ENCODE peak calls at places on chromosome 2, in ten cellular contexts. One of them, this sample, is unnamed.
A peak's percentile ranks its signal among the peaks of the same experiment; 100 is the strongest.

GRCh38 chr2:131425191-131426021 is 50.5 kb upstream of the TUBA3D start:
- DNase-seq in HEK293T: no peak
- DNase-seq in Daoy: peak; percentile 15
- DNase-seq in germinal center: no peak
- DNase-seq in substantia nigra: no peak
- DNase-seq in activated naive CD4-positive, alpha-beta T cell treated with anti-CD3 and anti-CD28 coated beads, Interleukin-2, amount 50 U/mL, for 16 hours: no peak
- DNase-seq in D341Med: peak; percentile 42
- DNase-seq in aorta: no peak
- DNase-seq in NCI-H2171 treated with DMSO at 0.1 percent for 48 hours: peak; percentile 19
- DNase-seq in fibroblast of lung: no peak
- DNase-seq in this sample: no peak

GRCh38 chr2:237223208-237223861 is 137.6 kb downstream of the COPS8 start:
- DNase-seq in NCI-H2171 treated with DMSO at 0.1 percent for 48 hours: no peak
- DNase-seq in activated naive CD4-positive, alpha-beta T cell treated with anti-CD3 and anti-CD28 coated beads, Interleukin-2, amount 50 U/mL, for 16 hours: no peak
- DNase-seq in fibroblast of lung: peak; percentile 95
- DNase-seq in D341Med: no peak
- DNase-seq in Daoy: peak; percentile 97
- DNase-seq in substantia nigra: no peak
- DNase-seq in germinal center: no peak
- DNase-seq in HEK293T: no peak
- DNase-seq in aorta: peak; percentile 82
- DNase-seq in this sample: no peak

GRCh38 chr2:218301176-218301819 is 9.0 kb upstream of the TMBIM1 start:
- DNase-seq in Daoy: peak; percentile 79
- DNase-seq in aorta: peak; percentile 87
- DNase-seq in D341Med: peak; percentile 76
- DNase-seq in HEK293T: peak; percentile 75
- DNase-seq in NCI-H2171 treated with DMSO at 0.1 percent for 48 hours: peak; percentile 84
- DNase-seq in fibroblast of lung: peak; percentile 83
- DNase-seq in germinal center: peak; percentile 63
- DNase-seq in activated naive CD4-positive, alpha-beta T cell treated with anti-CD3 and anti-CD28 coated beads, Interleukin-2, amount 50 U/mL, for 16 hours: peak; percentile 83
- DNase-seq in substantia nigra: peak; percentile 79
- DNase-seq in this sample: peak; percentile 77

GRCh38 chr2:104215269-104216161 is 638.4 kb upstream of the POU3F3 start:
- DNase-seq in Daoy: no peak
- DNase-seq in germinal center: no peak
- DNase-seq in NCI-H2171 treated with DMSO at 0.1 percent for 48 hours: no peak
- DNase-seq in substantia nigra: no peak
- DNase-seq in aorta: no peak
- DNase-seq in HEK293T: no peak
- DNase-seq in D341Med: no peak
- DNase-seq in activated naive CD4-positive, alpha-beta T cell treated with anti-CD3 and anti-CD28 coated beads, Interleukin-2, amount 50 U/mL, for 16 hours: no peak
- DNase-seq in fibroblast of lung: no peak
- DNase-seq in this sample: no peak

GRCh38 chr2:63488118-63488713 is 100.1 kb downstream of the WDPCP start:
- DNase-seq in germinal center: peak; percentile 8
- DNase-seq in substantia nigra: no peak
- DNase-seq in aorta: no peak
- DNase-seq in NCI-H2171 treated with DMSO at 0.1 percent for 48 hours: peak; percentile 7
- DNase-seq in fibroblast of lung: peak; percentile 56
- DNase-seq in activated naive CD4-positive, alpha-beta T cell treated with anti-CD3 and anti-CD28 coated beads, Interleukin-2, amount 50 U/mL, for 16 hours: no peak
- DNase-seq in D341Med: peak; percentile 25
- DNase-seq in Daoy: peak; percentile 3
- DNase-seq in HEK293T: peak; percentile 10
- DNase-seq in this sample: peak; percentile 1

GRCh38 chr2:241014764-241015163 is 16.3 kb downstream of the SNED1 start:
- DNase-seq in Daoy: no peak
- DNase-seq in aorta: no peak
- DNase-seq in HEK293T: no peak
- DNase-seq in activated naive CD4-positive, alpha-beta T cell treated with anti-CD3 and anti-CD28 coated beads, Interleukin-2, amount 50 U/mL, for 16 hours: no peak
- DNase-seq in fibroblast of lung: no peak
- DNase-seq in germinal center: no peak
- DNase-seq in NCI-H2171 treated with DMSO at 0.1 percent for 48 hours: no peak
- DNase-seq in substantia nigra: no peak
- DNase-seq in D341Med: peak; percentile 9
- DNase-seq in this sample: no peak

GRCh38 chr2:239203443-239204142 is 197.2 kb downstream of the HDAC4 start:
- DNase-seq in HEK293T: no peak
- DNase-seq in activated naive CD4-positive, alpha-beta T cell treated with anti-CD3 and anti-CD28 coated beads, Interleukin-2, amount 50 U/mL, for 16 hours: no peak
- DNase-seq in substantia nigra: no peak
- DNase-seq in D341Med: no peak
- DNase-seq in germinal center: no peak
- DNase-seq in fibroblast of lung: no peak
- DNase-seq in NCI-H2171 treated with DMSO at 0.1 percent for 48 hours: no peak
- DNase-seq in aorta: no peak
- DNase-seq in Daoy: no peak
- DNase-seq in this sample: no peak

GRCh38 chr2:227862227-227862740 is 9.1 kb upstream of the DAW1 start:
- DNase-seq in NCI-H2171 treated with DMSO at 0.1 percent for 48 hours: no peak
- DNase-seq in aorta: no peak
- DNase-seq in germinal center: peak; percentile 29
- DNase-seq in HEK293T: peak; percentile 30
- DNase-seq in activated naive CD4-positive, alpha-beta T cell treated with anti-CD3 and anti-CD28 coated beads, Interleukin-2, amount 50 U/mL, for 16 hours: no peak
- DNase-seq in substantia nigra: no peak
- DNase-seq in Daoy: peak; percentile 47
- DNase-seq in fibroblast of lung: peak; percentile 86
- DNase-seq in D341Med: no peak
- DNase-seq in this sample: no peak

GRCh38 chr2:70014959-70015358 is 53.5 kb upstream of the ASPRV1 start:
- DNase-seq in activated naive CD4-positive, alpha-beta T cell treated with anti-CD3 and anti-CD28 coated beads, Interleukin-2, amount 50 U/mL, for 16 hours: no peak
- DNase-seq in substantia nigra: no peak
- DNase-seq in aorta: no peak
- DNase-seq in NCI-H2171 treated with DMSO at 0.1 percent for 48 hours: no peak
- DNase-seq in fibroblast of lung: no peak
- DNase-seq in germinal center: no peak
- DNase-seq in Daoy: no peak
- DNase-seq in HEK293T: no peak
- DNase-seq in D341Med: no peak
- DNase-seq in this sample: no peak

GRCh38 chr2:109403841-109404201 is 209.9 kb downstream of the SEPTIN10 start:
- DNase-seq in aorta: no peak
- DNase-seq in D341Med: no peak
- DNase-seq in NCI-H2171 treated with DMSO at 0.1 percent for 48 hours: no peak
- DNase-seq in HEK293T: no peak
- DNase-seq in Daoy: peak; percentile 25
- DNase-seq in activated naive CD4-positive, alpha-beta T cell treated with anti-CD3 and anti-CD28 coated beads, Interleukin-2, amount 50 U/mL, for 16 hours: no peak
- DNase-seq in germinal center: no peak
- DNase-seq in substantia nigra: no peak
- DNase-seq in fibroblast of lung: no peak
- DNase-seq in this sample: no peak

GRCh38 chr2:66573866-66574265 is 138.9 kb downstream of the MEIS1 start:
- DNase-seq in aorta: no peak
- DNase-seq in NCI-H2171 treated with DMSO at 0.1 percent for 48 hours: no peak
- DNase-seq in Daoy: no peak
- DNase-seq in substantia nigra: no peak
- DNase-seq in fibroblast of lung: peak; percentile 53
- DNase-seq in germinal center: no peak
- DNase-seq in D341Med: no peak
- DNase-seq in HEK293T: no peak
- DNase-seq in activated naive CD4-positive, alpha-beta T cell treated with anti-CD3 and anti-CD28 coated beads, Interleukin-2, amount 50 U/mL, for 16 hours: no peak
- DNase-seq in this sample: no peak

GRCh38 chr2:64455545-64455944 is 1.6 kb downstream of the LGALSL start:
- DNase-seq in NCI-H2171 treated with DMSO at 0.1 percent for 48 hours: no peak
- DNase-seq in substantia nigra: no peak
- DNase-seq in activated naive CD4-positive, alpha-beta T cell treated with anti-CD3 and anti-CD28 coated beads, Interleukin-2, amount 50 U/mL, for 16 hours: no peak
- DNase-seq in fibroblast of lung: no peak
- DNase-seq in D341Med: no peak
- DNase-seq in germinal center: peak; percentile 6
- DNase-seq in aorta: no peak
- DNase-seq in HEK293T: peak; percentile 25
- DNase-seq in Daoy: no peak
- DNase-seq in this sample: no peak

GRCh38 chr2:160207804-160208661 is 8.0 kb upstream of the ITGB6 start:
- DNase-seq in germinal center: no peak
- DNase-seq in aorta: peak; percentile 94
- DNase-seq in fibroblast of lung: peak; percentile 86
- DNase-seq in activated naive CD4-positive, alpha-beta T cell treated with anti-CD3 and anti-CD28 coated beads, Interleukin-2, amount 50 U/mL, for 16 hours: no peak
- DNase-seq in substantia nigra: peak; percentile 19
- DNase-seq in HEK293T: no peak
- DNase-seq in NCI-H2171 treated with DMSO at 0.1 percent for 48 hours: no peak
- DNase-seq in Daoy: peak; percentile 98
- DNase-seq in D341Med: no peak
- DNase-seq in this sample: no peak

GRCh38 chr2:160015746-160016145 is 46.7 kb downstream of the PLA2R1 start:
- DNase-seq in germinal center: no peak
- DNase-seq in D341Med: no peak
- DNase-seq in activated naive CD4-positive, alpha-beta T cell treated with anti-CD3 and anti-CD28 coated beads, Interleukin-2, amount 50 U/mL, for 16 hours: no peak
- DNase-seq in Daoy: no peak
- DNase-seq in aorta: no peak
- DNase-seq in fibroblast of lung: no peak
- DNase-seq in HEK293T: no peak
- DNase-seq in substantia nigra: no peak
- DNase-seq in NCI-H2171 treated with DMSO at 0.1 percent for 48 hours: no peak
- DNase-seq in this sample: no peak

GRCh38 chr2:134683561-134684112 is 35.2 kb downstream of the TMEM163 start:
- DNase-seq in activated naive CD4-positive, alpha-beta T cell treated with anti-CD3 and anti-CD28 coated beads, Interleukin-2, amount 50 U/mL, for 16 hours: no peak
- DNase-seq in germinal center: no peak
- DNase-seq in substantia nigra: no peak
- DNase-seq in HEK293T: no peak
- DNase-seq in NCI-H2171 treated with DMSO at 0.1 percent for 48 hours: no peak
- DNase-seq in fibroblast of lung: no peak
- DNase-seq in D341Med: no peak
- DNase-seq in Daoy: peak; percentile 79
- DNase-seq in aorta: no peak
- DNase-seq in this sample: no peak

GRCh38 chr2:30225131-30225762 is 6.1 kb upstream of the LBH start:
- DNase-seq in HEK293T: no peak
- DNase-seq in aorta: peak; percentile 59
- DNase-seq in germinal center: peak; percentile 67
- DNase-seq in substantia nigra: no peak
- DNase-seq in NCI-H2171 treated with DMSO at 0.1 percent for 48 hours: peak; percentile 94
- DNase-seq in fibroblast of lung: peak; percentile 72
- DNase-seq in D341Med: no peak
- DNase-seq in Daoy: peak; percentile 83
- DNase-seq in activated naive CD4-positive, alpha-beta T cell treated with anti-CD3 and anti-CD28 coated beads, Interleukin-2, amount 50 U/mL, for 16 hours: peak; percentile 31
- DNase-seq in this sample: no peak

GRCh38 chr2:37982147-37982582 is 57.1 kb downstream of the RMDN2 start:
- DNase-seq in aorta: peak; percentile 76
- DNase-seq in fibroblast of lung: peak; percentile 81
- DNase-seq in activated naive CD4-positive, alpha-beta T cell treated with anti-CD3 and anti-CD28 coated beads, Interleukin-2, amount 50 U/mL, for 16 hours: peak; percentile 48
- DNase-seq in NCI-H2171 treated with DMSO at 0.1 percent for 48 hours: peak; percentile 58
- DNase-seq in Daoy: peak; percentile 69
- DNase-seq in germinal center: peak; percentile 27
- DNase-seq in substantia nigra: peak; percentile 53
- DNase-seq in HEK293T: peak; percentile 56
- DNase-seq in D341Med: peak; percentile 46
- DNase-seq in this sample: peak; percentile 57

GRCh38 chr2:239822146-239822945 is 202.8 kb downstream of the NDUFA10 start:
- DNase-seq in activated naive CD4-positive, alpha-beta T cell treated with anti-CD3 and anti-CD28 coated beads, Interleukin-2, amount 50 U/mL, for 16 hours: no peak
- DNase-seq in germinal center: no peak
- DNase-seq in NCI-H2171 treated with DMSO at 0.1 percent for 48 hours: no peak
- DNase-seq in Daoy: no peak
- DNase-seq in substantia nigra: no peak
- DNase-seq in D341Med: peak; percentile 5
- DNase-seq in fibroblast of lung: no peak
- DNase-seq in aorta: no peak
- DNase-seq in HEK293T: no peak
- DNase-seq in this sample: no peak

GRCh38 chr2:172342611-172343010 is 84.8 kb upstream of the ITGA6 start:
- DNase-seq in activated naive CD4-positive, alpha-beta T cell treated with anti-CD3 and anti-CD28 coated beads, Interleukin-2, amount 50 U/mL, for 16 hours: no peak
- DNase-seq in substantia nigra: no peak
- DNase-seq in fibroblast of lung: no peak
- DNase-seq in aorta: no peak
- DNase-seq in D341Med: no peak
- DNase-seq in NCI-H2171 treated with DMSO at 0.1 percent for 48 hours: no peak
- DNase-seq in Daoy: no peak
- DNase-seq in germinal center: no peak
- DNase-seq in HEK293T: no peak
- DNase-seq in this sample: no peak

This sample was measured in stimulated activated CD4-positive, alpha-beta T cell treated with anti-CD3 and anti-CD28 coated beads, Interleukin-12 subunit alpha, Interleukin-12 subunit beta, amount 100 ng/mL, for 4 hours.